ENCODE peak calls at places on chromosome 20, in ten cellular contexts. P is GM12892; K is amniotic stem cell; L is RWPE1; W is A172; U is GM03348; N is HuH-7; J is activated naive CD4-positive, alpha-beta T cell; Y is fibroblast of mammary gland; V is NCI-H774. O is an unnamed sample.

GRCh38 chr20:47664068-47664437 is 121.2 kb downstream of the SULF2 start:
- DNase-seq in P (no peak), K (no peak), L (peak), W (no peak), U (no peak), N (no peak), J (no peak), Y (no peak), V (no peak), O (no peak)

GRCh38 chr20:49452011-49452482 is 30.4 kb downstream of the KCNB1 start:
- DNase-seq in P (no peak), K (no peak), L (peak), W (peak), U (no peak), N (no peak), J (no peak), Y (peak), V (no peak), O (no peak)

GRCh38 chr20:42118001-42118400 is 499.8 kb upstream of the CHD6 start:
- DNase-seq in P (no peak), K (no peak), L (no peak), W (no peak), U (no peak), N (no peak), J (no peak), Y (no peak), V (no peak), O (no peak)

GRCh38 chr20:51487525-51488279 is 54.8 kb downstream of the NFATC2 start:
- DNase-seq in P (no peak), K (peak), L (peak), W (peak), U (peak), N (no peak), J (no peak), Y (peak), V (no peak), O (peak)

GRCh38 chr20:41232971-41233926 is 84.3 kb downstream of the ZHX3 start:
- DNase-seq in P (no peak), K (no peak), L (peak), W (peak), U (peak), N (no peak), J (no peak), Y (peak), V (no peak), O (no peak)

GRCh38 chr20:48681882-48682426 is 145.8 kb downstream of the PREX1 start:
- DNase-seq in P (no peak), K (no peak), L (no peak), W (no peak), U (no peak), N (no peak), J (no peak), Y (no peak), V (no peak), O (no peak)

GRCh38 chr20:46215913-46216707 is 92.2 kb downstream of the CDH22 start:
- DNase-seq in P (no peak), K (no peak), L (peak), W (peak), U (peak), N (no peak), J (no peak), Y (no peak), V (no peak), O (peak)

GRCh38 chr20:62362991-62363919 is 3.9 kb downstream of the LAMA5 start:
- DNase-seq in P (no peak), K (no peak), L (no peak), W (peak), U (no peak), N (no peak), J (no peak), Y (no peak), V (no peak), O (no peak)

GRCh38 chr20:25308671-25309394 is 60.9 kb downstream of the PYGB start:
- DNase-seq in P (no peak), K (no peak), L (no peak), W (peak), U (no peak), N (no peak), J (no peak), Y (peak), V (no peak), O (peak)

GRCh38 chr20:9285617-9286016 is 216.7 kb downstream of the PLCB4 start:
- DNase-seq in P (no peak), K (no peak), L (no peak), W (no peak), U (no peak), N (no peak), J (no peak), Y (no peak), V (no peak), O (peak)

GRCh38 chr20:48826883-48827771 is 672 bp downstream of the PREX1 start:
- DNase-seq in P (no peak), K (no peak), L (no peak), W (no peak), U (peak), N (peak), J (no peak), Y (no peak), V (no peak), O (no peak)

GRCh38 chr20:63370623-63371176 is 9.6 kb upstream of the CHRNA4 start:
- DNase-seq in P (no peak), K (no peak), L (no peak), W (no peak), U (no peak), N (no peak), J (no peak), Y (no peak), V (no peak), O (no peak)

GRCh38 chr20:32970115-32970972 is 33.9 kb downstream of the SUN5 start:
- DNase-seq in P (no peak), K (no peak), L (no peak), W (no peak), U (peak), N (no peak), J (no peak), Y (no peak), V (no peak), O (no peak)

GRCh38 chr20:2130062-2130591 is 28.5 kb downstream of the STK35 start:
- DNase-seq in P (no peak), K (no peak), L (no peak), W (no peak), U (no peak), N (no peak), J (no peak), Y (peak), V (no peak), O (no peak)

GRCh38 chr20:40686893-40687292 is 2.1 kb downstream of the MAFB start:
- DNase-seq in P (no peak), K (no peak), L (no peak), W (no peak), U (no peak), N (no peak), J (no peak), Y (no peak), V (no peak), O (no peak)

GRCh38 chr20:11108102-11108842 is 434.5 kb upstream of the JAG1 start:
- DNase-seq in P (no peak), K (no peak), L (no peak), W (no peak), U (no peak), N (no peak), J (no peak), Y (peak), V (no peak), O (no peak)

GRCh38 chr20:37270586-37271420 is 9.2 kb upstream of the GHRH start:
- DNase-seq in P (no peak), K (no peak), L (no peak), W (no peak), U (no peak), N (no peak), J (no peak), Y (peak), V (no peak), O (peak)

GRCh38 chr20:14721926-14722325 is 384.5 kb upstream of the FLRT3 start:
- DNase-seq in P (no peak), K (no peak), L (no peak), W (no peak), U (no peak), N (no peak), J (no peak), Y (no peak), V (no peak), O (no peak)

GRCh38 chr20:44585042-44585968 is 2.9 kb downstream of the PKIG start:
- DNase-seq in P (no peak), K (no peak), L (no peak), W (no peak), U (no peak), N (no peak), J (no peak), Y (no peak), V (no peak), O (no peak)

GRCh38 chr20:15742076-15742475 is 831.2 kb downstream of the KIF16B start:
- DNase-seq in P (no peak), K (no peak), L (no peak), W (no peak), U (no peak), N (no peak), J (no peak), Y (no peak), V (no peak), O (no peak)

GRCh38 chr20:37376791-37377190 is 30.9 kb downstream of the SRC start:
- DNase-seq in P (no peak), K (no peak), L (no peak), W (no peak), U (no peak), N (no peak), J (no peak), Y (no peak), V (no peak), O (no peak)

GRCh38 chr20:49485563-49485962 is 3.1 kb upstream of the KCNB1 start:
- DNase-seq in P (no peak), K (no peak), L (no peak), W (no peak), U (no peak), N (no peak), J (no peak), Y (no peak), V (no peak), O (no peak)

GRCh38 chr20:21514553-21515251 is 838 bp upstream of the NKX2-2 start:
- DNase-seq in P (no peak), K (no peak), L (no peak), W (peak), U (no peak), N (no peak), J (no peak), Y (no peak), V (no peak), O (no peak)

GRCh38 chr20:39874049-39874893 is 814.8 kb downstream of the MAFB start:
- DNase-seq in P (peak), K (peak), L (peak), W (peak), U (peak), N (peak), J (no peak), Y (peak), V (peak), O (peak)

GRCh38 chr20:47610247-47610944 is 108.7 kb downstream of the NCOA3 start:
- DNase-seq in P (no peak), K (peak), L (peak), W (peak), U (peak), N (no peak), J (no peak), Y (peak), V (no peak), O (no peak)

GRCh38 chr20:46232575-46232974 is 75.7 kb downstream of the CDH22 start:
- DNase-seq in P (no peak), K (no peak), L (no peak), W (no peak), U (no peak), N (no peak), J (no peak), Y (no peak), V (no peak), O (no peak)

GRCh38 chr20:55069951-55070350 is 594.6 kb downstream of the DOK5 start:
- DNase-seq in P (no peak), K (no peak), L (no peak), W (no peak), U (no peak), N (no peak), J (no peak), Y (no peak), V (no peak), O (no peak)

GRCh38 chr20:51460569-51461265 is 81.8 kb downstream of the NFATC2 start:
- DNase-seq in P (peak), K (no peak), L (no peak), W (no peak), U (no peak), N (no peak), J (no peak), Y (no peak), V (no peak), O (no peak)

GRCh38 chr20:16514145-16514544 is 59.1 kb downstream of the KIF16B start:
- DNase-seq in P (no peak), K (no peak), L (no peak), W (no peak), U (no peak), N (no peak), J (no peak), Y (no peak), V (no peak), O (no peak)

GRCh38 chr20:9218412-9219001 is 149.6 kb downstream of the PLCB4 start:
- DNase-seq in P (no peak), K (no peak), L (no peak), W (peak), U (peak), N (no peak), J (no peak), Y (peak), V (no peak), O (no peak)

GRCh38 chr20:59291740-59292139 is 8.7 kb upstream of the EDN3 start:
- DNase-seq in P (no peak), K (no peak), L (peak), W (no peak), U (no peak), N (no peak), J (no peak), Y (no peak), V (no peak), O (no peak)

GRCh38 chr20:56634735-56635422 is 5.8 kb downstream of the TFAP2C start:
- DNase-seq in P (no peak), K (no peak), L (no peak), W (no peak), U (no peak), N (no peak), J (no peak), Y (no peak), V (no peak), O (no peak)

GRCh38 chr20:4814696-4815252 is 93.1 kb downstream of the PRND start:
- DNase-seq in P (peak), K (no peak), L (no peak), W (no peak), U (no peak), N (no peak), J (peak), Y (no peak), V (no peak), O (no peak)

GRCh38 chr20:45545754-45546453 is 1.3 kb downstream of the EPPIN start:
- DNase-seq in P (no peak), K (no peak), L (peak), W (peak), U (peak), N (peak), J (no peak), Y (peak), V (no peak), O (peak)

O was measured in HepG2.